ENCODE peak calls at places on chromosomes 1 and 21, in nine cellular contexts. One of them, this sample, is unnamed.
A peak's percentile ranks its signal among the peaks of the same experiment; 100 is the strongest.

GRCh38 chr1:29802181-29803068 is 566.1 kb downstream of the PTPRU start:
- DNase-seq in kidney tubule cell: no peak
- DNase-seq in HTR-8/SVneo: no peak
- DNase-seq in A549: no peak
- DNase-seq in AG09309: no peak
- DNase-seq in activated naive CD8-positive, alpha-beta T cell treated with anti-CD3 and anti-CD28 coated beads, Interleukin-2, amount 10 ng/mL, durations not matched to agents 7 days and 5 days: no peak
- DNase-seq in stimulated activated CD4-positive, alpha-beta T cell treated with anti-CD3 and anti-CD28 coated beads, Interleukin-15, amount 100 ng/mL, for 1 hour: no peak
- DNase-seq in NCI-H1105: peak; percentile 79
- DNase-seq in hepatic stellate cell: no peak
- DNase-seq in this sample: no peak

GRCh38 chr21:36663033-36663855 is 35.7 kb upstream of the SIM2 start:
- DNase-seq in kidney tubule cell: peak; percentile 18
- DNase-seq in HTR-8/SVneo: no peak
- DNase-seq in A549: no peak
- DNase-seq in AG09309: no peak
- DNase-seq in activated naive CD8-positive, alpha-beta T cell treated with anti-CD3 and anti-CD28 coated beads, Interleukin-2, amount 10 ng/mL, durations not matched to agents 7 days and 5 days: no peak
- DNase-seq in stimulated activated CD4-positive, alpha-beta T cell treated with anti-CD3 and anti-CD28 coated beads, Interleukin-15, amount 100 ng/mL, for 1 hour: no peak
- DNase-seq in NCI-H1105: no peak
- DNase-seq in hepatic stellate cell: no peak
- DNase-seq in this sample: no peak

GRCh38 chr1:214717323-214717722 is 114.3 kb downstream of the CENPF start:
- DNase-seq in kidney tubule cell: peak; percentile 57
- DNase-seq in HTR-8/SVneo: no peak
- DNase-seq in A549: no peak
- DNase-seq in AG09309: no peak
- DNase-seq in activated naive CD8-positive, alpha-beta T cell treated with anti-CD3 and anti-CD28 coated beads, Interleukin-2, amount 10 ng/mL, durations not matched to agents 7 days and 5 days: no peak
- DNase-seq in stimulated activated CD4-positive, alpha-beta T cell treated with anti-CD3 and anti-CD28 coated beads, Interleukin-15, amount 100 ng/mL, for 1 hour: no peak
- DNase-seq in NCI-H1105: no peak
- DNase-seq in hepatic stellate cell: no peak
- DNase-seq in this sample: no peak

GRCh38 chr1:116157096-116157495 is 45.9 kb downstream of the MAB21L3 start:
- DNase-seq in kidney tubule cell: no peak
- DNase-seq in HTR-8/SVneo: no peak
- DNase-seq in A549: no peak
- DNase-seq in AG09309: no peak
- DNase-seq in activated naive CD8-positive, alpha-beta T cell treated with anti-CD3 and anti-CD28 coated beads, Interleukin-2, amount 10 ng/mL, durations not matched to agents 7 days and 5 days: no peak
- DNase-seq in stimulated activated CD4-positive, alpha-beta T cell treated with anti-CD3 and anti-CD28 coated beads, Interleukin-15, amount 100 ng/mL, for 1 hour: no peak
- DNase-seq in NCI-H1105: no peak
- DNase-seq in hepatic stellate cell: no peak
- DNase-seq in this sample: no peak

GRCh38 chr1:91555074-91555730 is 54.6 kb downstream of the CDC7 start:
- DNase-seq in kidney tubule cell: peak; percentile 35
- DNase-seq in HTR-8/SVneo: no peak
- DNase-seq in A549: no peak
- DNase-seq in AG09309: no peak
- DNase-seq in activated naive CD8-positive, alpha-beta T cell treated with anti-CD3 and anti-CD28 coated beads, Interleukin-2, amount 10 ng/mL, durations not matched to agents 7 days and 5 days: no peak
- DNase-seq in stimulated activated CD4-positive, alpha-beta T cell treated with anti-CD3 and anti-CD28 coated beads, Interleukin-15, amount 100 ng/mL, for 1 hour: no peak
- DNase-seq in NCI-H1105: no peak
- DNase-seq in hepatic stellate cell: no peak
- DNase-seq in this sample: no peak

GRCh38 chr1:26692793-26693490 is 2.9 kb upstream of the ARID1A start:
- DNase-seq in kidney tubule cell: peak; percentile 98
- DNase-seq in HTR-8/SVneo: peak; percentile 87
- DNase-seq in A549: peak; percentile 90
- DNase-seq in AG09309: peak; percentile 96
- DNase-seq in activated naive CD8-positive, alpha-beta T cell treated with anti-CD3 and anti-CD28 coated beads, Interleukin-2, amount 10 ng/mL, durations not matched to agents 7 days and 5 days: peak; percentile 90
- DNase-seq in stimulated activated CD4-positive, alpha-beta T cell treated with anti-CD3 and anti-CD28 coated beads, Interleukin-15, amount 100 ng/mL, for 1 hour: peak; percentile 68
- DNase-seq in NCI-H1105: peak; percentile 99
- DNase-seq in hepatic stellate cell: peak; percentile 95
- DNase-seq in this sample: peak; percentile 43

GRCh38 chr1:187001198-187001904 is 172.6 kb downstream of the PLA2G4A start:
- DNase-seq in kidney tubule cell: peak; percentile 18
- DNase-seq in HTR-8/SVneo: no peak
- DNase-seq in A549: no peak
- DNase-seq in AG09309: peak; percentile 69
- DNase-seq in activated naive CD8-positive, alpha-beta T cell treated with anti-CD3 and anti-CD28 coated beads, Interleukin-2, amount 10 ng/mL, durations not matched to agents 7 days and 5 days: no peak
- DNase-seq in stimulated activated CD4-positive, alpha-beta T cell treated with anti-CD3 and anti-CD28 coated beads, Interleukin-15, amount 100 ng/mL, for 1 hour: no peak
- DNase-seq in NCI-H1105: no peak
- DNase-seq in hepatic stellate cell: no peak
- DNase-seq in this sample: no peak

GRCh38 chr1:9235123-9235513 is 544 bp downstream of the H6PD start:
- DNase-seq in kidney tubule cell: peak; percentile 68
- DNase-seq in HTR-8/SVneo: no peak
- DNase-seq in A549: peak; percentile 56
- DNase-seq in AG09309: no peak
- DNase-seq in activated naive CD8-positive, alpha-beta T cell treated with anti-CD3 and anti-CD28 coated beads, Interleukin-2, amount 10 ng/mL, durations not matched to agents 7 days and 5 days: no peak
- DNase-seq in stimulated activated CD4-positive, alpha-beta T cell treated with anti-CD3 and anti-CD28 coated beads, Interleukin-15, amount 100 ng/mL, for 1 hour: no peak
- DNase-seq in NCI-H1105: peak; percentile 52
- DNase-seq in hepatic stellate cell: peak; percentile 85
- DNase-seq in this sample: peak; percentile 47

GRCh38 chr1:35660581-35661473 is 19.5 kb upstream of the PSMB2 start:
- DNase-seq in kidney tubule cell: peak; percentile 15
- DNase-seq in HTR-8/SVneo: no peak
- DNase-seq in A549: no peak
- DNase-seq in AG09309: no peak
- DNase-seq in activated naive CD8-positive, alpha-beta T cell treated with anti-CD3 and anti-CD28 coated beads, Interleukin-2, amount 10 ng/mL, durations not matched to agents 7 days and 5 days: no peak
- DNase-seq in stimulated activated CD4-positive, alpha-beta T cell treated with anti-CD3 and anti-CD28 coated beads, Interleukin-15, amount 100 ng/mL, for 1 hour: no peak
- DNase-seq in NCI-H1105: no peak
- DNase-seq in hepatic stellate cell: peak; percentile 12
- DNase-seq in this sample: no peak

GRCh38 chr1:15693371-15693770 is 9.3 kb downstream of the PLEKHM2 start:
- DNase-seq in kidney tubule cell: no peak
- DNase-seq in HTR-8/SVneo: no peak
- DNase-seq in A549: no peak
- DNase-seq in AG09309: no peak
- DNase-seq in activated naive CD8-positive, alpha-beta T cell treated with anti-CD3 and anti-CD28 coated beads, Interleukin-2, amount 10 ng/mL, durations not matched to agents 7 days and 5 days: no peak
- DNase-seq in stimulated activated CD4-positive, alpha-beta T cell treated with anti-CD3 and anti-CD28 coated beads, Interleukin-15, amount 100 ng/mL, for 1 hour: no peak
- DNase-seq in NCI-H1105: no peak
- DNase-seq in hepatic stellate cell: no peak
- DNase-seq in this sample: no peak

GRCh38 chr1:2315711-2316450 is 75.5 kb downstream of the MORN1 start:
- DNase-seq in kidney tubule cell: no peak
- DNase-seq in HTR-8/SVneo: no peak
- DNase-seq in A549: no peak
- DNase-seq in AG09309: no peak
- DNase-seq in activated naive CD8-positive, alpha-beta T cell treated with anti-CD3 and anti-CD28 coated beads, Interleukin-2, amount 10 ng/mL, durations not matched to agents 7 days and 5 days: no peak
- DNase-seq in stimulated activated CD4-positive, alpha-beta T cell treated with anti-CD3 and anti-CD28 coated beads, Interleukin-15, amount 100 ng/mL, for 1 hour: no peak
- DNase-seq in NCI-H1105: no peak
- DNase-seq in hepatic stellate cell: no peak
- DNase-seq in this sample: no peak

GRCh38 chr1:162235261-162235780 is 141.3 kb downstream of the SPATA46 start:
- DNase-seq in kidney tubule cell: peak; percentile 93
- DNase-seq in HTR-8/SVneo: no peak
- DNase-seq in A549: no peak
- DNase-seq in AG09309: peak; percentile 37
- DNase-seq in activated naive CD8-positive, alpha-beta T cell treated with anti-CD3 and anti-CD28 coated beads, Interleukin-2, amount 10 ng/mL, durations not matched to agents 7 days and 5 days: no peak
- DNase-seq in stimulated activated CD4-positive, alpha-beta T cell treated with anti-CD3 and anti-CD28 coated beads, Interleukin-15, amount 100 ng/mL, for 1 hour: no peak
- DNase-seq in NCI-H1105: no peak
- DNase-seq in hepatic stellate cell: no peak
- DNase-seq in this sample: no peak

GRCh38 chr1:219938706-219939105 is 10.3 kb upstream of the SLC30A10 start:
- DNase-seq in kidney tubule cell: peak; percentile 83
- DNase-seq in HTR-8/SVneo: peak; percentile 75
- DNase-seq in A549: no peak
- DNase-seq in AG09309: peak; percentile 20
- DNase-seq in activated naive CD8-positive, alpha-beta T cell treated with anti-CD3 and anti-CD28 coated beads, Interleukin-2, amount 10 ng/mL, durations not matched to agents 7 days and 5 days: no peak
- DNase-seq in stimulated activated CD4-positive, alpha-beta T cell treated with anti-CD3 and anti-CD28 coated beads, Interleukin-15, amount 100 ng/mL, for 1 hour: no peak
- DNase-seq in NCI-H1105: no peak
- DNase-seq in hepatic stellate cell: no peak
- DNase-seq in this sample: no peak

GRCh38 chr1:92192246-92192645 is 25.5 kb upstream of the C1orf146 start:
- DNase-seq in kidney tubule cell: no peak
- DNase-seq in HTR-8/SVneo: no peak
- DNase-seq in A549: no peak
- DNase-seq in AG09309: no peak
- DNase-seq in activated naive CD8-positive, alpha-beta T cell treated with anti-CD3 and anti-CD28 coated beads, Interleukin-2, amount 10 ng/mL, durations not matched to agents 7 days and 5 days: no peak
- DNase-seq in stimulated activated CD4-positive, alpha-beta T cell treated with anti-CD3 and anti-CD28 coated beads, Interleukin-15, amount 100 ng/mL, for 1 hour: no peak
- DNase-seq in NCI-H1105: no peak
- DNase-seq in hepatic stellate cell: no peak
- DNase-seq in this sample: no peak

GRCh38 chr1:156497743-156498446 is 2.7 kb downstream of the MEF2D start:
- DNase-seq in kidney tubule cell: no peak
- DNase-seq in HTR-8/SVneo: no peak
- DNase-seq in A549: no peak
- DNase-seq in AG09309: no peak
- DNase-seq in activated naive CD8-positive, alpha-beta T cell treated with anti-CD3 and anti-CD28 coated beads, Interleukin-2, amount 10 ng/mL, durations not matched to agents 7 days and 5 days: peak; percentile 21
- DNase-seq in stimulated activated CD4-positive, alpha-beta T cell treated with anti-CD3 and anti-CD28 coated beads, Interleukin-15, amount 100 ng/mL, for 1 hour: no peak
- DNase-seq in NCI-H1105: no peak
- DNase-seq in hepatic stellate cell: no peak
- DNase-seq in this sample: no peak

GRCh38 chr1:67085326-67085725 is 31.4 kb upstream of the SLC35D1 start:
- DNase-seq in kidney tubule cell: no peak
- DNase-seq in HTR-8/SVneo: no peak
- DNase-seq in A549: no peak
- DNase-seq in AG09309: no peak
- DNase-seq in activated naive CD8-positive, alpha-beta T cell treated with anti-CD3 and anti-CD28 coated beads, Interleukin-2, amount 10 ng/mL, durations not matched to agents 7 days and 5 days: no peak
- DNase-seq in stimulated activated CD4-positive, alpha-beta T cell treated with anti-CD3 and anti-CD28 coated beads, Interleukin-15, amount 100 ng/mL, for 1 hour: no peak
- DNase-seq in NCI-H1105: no peak
- DNase-seq in hepatic stellate cell: no peak
- DNase-seq in this sample: no peak

This sample was measured in D721Med.